ENCODE peak calls at places on chromosomes 5 and 9, in seven cellular contexts. V is AG10803, B is HFF-Myc, A is pancreas, F is brain microvascular endothelial cell, X is K562, E is fibroblast of lung. Q is an unnamed sample.

GRCh38 chr9:131337131-131337848 is 47.8 kb downstream of the PLPP7 start:
- DNase-seq in V (no peak), B (no peak), A (no peak), F (no peak), X (no peak), E (no peak), Q (no peak)

GRCh38 chr9:110156902-110157301 is 51.1 kb downstream of the C9orf152 start:
- DNase-seq in V (peak), B (peak), A (no peak), F (peak), X (no peak), E (peak), Q (peak)

GRCh38 chr9:90942555-90942954 is 140.9 kb downstream of the SYK start:
- DNase-seq in V (no peak), B (no peak), A (no peak), F (no peak), X (no peak), E (peak), Q (no peak)

GRCh38 chr5:115657883-115658233 is 32.0 kb upstream of the TMED7 start:
- DNase-seq in V (peak), B (no peak), A (no peak), F (peak), X (no peak), E (peak), Q (peak)

GRCh38 chr5:13939647-13940046 is 4.8 kb downstream of the DNAH5 start:
- DNase-seq in V (no peak), B (no peak), A (no peak), F (no peak), X (no peak), E (no peak), Q (no peak)

GRCh38 chr5:182126-182525 is 9.2 kb upstream of the LRRC14B start:
- DNase-seq in V (no peak), B (no peak), A (no peak), F (no peak), X (no peak), E (no peak), Q (no peak)

GRCh38 chr5:111848374-111848914 is 91.5 kb upstream of the NREP start:
- DNase-seq in V (peak), B (no peak), A (no peak), F (peak), X (no peak), E (peak), Q (no peak)

GRCh38 chr9:33781736-33782135 is 13.6 kb upstream of the PRSS3 start:
- DNase-seq in V (no peak), B (no peak), A (no peak), F (no peak), X (no peak), E (no peak), Q (no peak)

GRCh38 chr5:133664422-133664821 is 52.1 kb upstream of the FSTL4 start:
- DNase-seq in V (peak), B (no peak), A (no peak), F (peak), X (no peak), E (peak), Q (no peak)

GRCh38 chr9:27564685-27565084 is 8.6 kb downstream of the C9orf72 start:
- DNase-seq in V (no peak), B (no peak), A (no peak), F (no peak), X (no peak), E (no peak), Q (no peak)

GRCh38 chr5:388266-389196 is 54.4 kb upstream of the EXOC3 start:
- DNase-seq in V (no peak), B (no peak), A (no peak), F (no peak), X (no peak), E (no peak), Q (no peak)

GRCh38 chr9:16210440-16210839 is 657.6 kb downstream of the CCDC171 start:
- DNase-seq in V (no peak), B (no peak), A (no peak), F (no peak), X (no peak), E (no peak), Q (no peak)

GRCh38 chr5:112183103-112183634 is 235.9 kb downstream of the EPB41L4A start:
- DNase-seq in V (no peak), B (no peak), A (peak), F (peak), X (no peak), E (peak), Q (no peak)

GRCh38 chr9:120730661-120731514 is 16.6 kb upstream of the MEGF9 start:
- DNase-seq in V (peak), B (peak), A (no peak), F (peak), X (no peak), E (peak), Q (peak)

GRCh38 chr5:143824851-143825720 is 13.1 kb downstream of the HMHB1 start:
- DNase-seq in V (peak), B (peak), A (peak), F (peak), X (peak), E (peak), Q (no peak)

GRCh38 chr5:124661317-124662141 is 84.9 kb downstream of the ZNF608 start:
- DNase-seq in V (peak), B (no peak), A (peak), F (peak), X (peak), E (peak), Q (peak)

GRCh38 chr9:129656795-129657390 is 8.6 kb upstream of the PRRX2 start:
- DNase-seq in V (peak), B (no peak), A (no peak), F (peak), X (no peak), E (peak), Q (no peak)

GRCh38 chr9:89477811-89478583 is 19.9 kb downstream of the SEMA4D start:
- DNase-seq in V (no peak), B (peak), A (no peak), F (peak), X (no peak), E (peak), Q (no peak)

GRCh38 chr9:26955222-26955903 is 849 bp upstream of the IFT74 start:
- DNase-seq in V (peak), B (no peak), A (no peak), F (no peak), X (peak), E (no peak), Q (no peak)

GRCh38 chr5:131068893-131069643 is 96.0 kb downstream of the HINT1 start:
- DNase-seq in V (no peak), B (no peak), A (no peak), F (no peak), X (no peak), E (no peak), Q (no peak)

GRCh38 chr5:144585716-144586115 is 415.0 kb downstream of the KCTD16 start:
- DNase-seq in V (no peak), B (no peak), A (no peak), F (no peak), X (no peak), E (peak), Q (no peak)

GRCh38 chr9:112864413-112864812 is 26.3 kb downstream of the SLC46A2 start:
- DNase-seq in V (no peak), B (no peak), A (no peak), F (no peak), X (no peak), E (no peak), Q (no peak)

GRCh38 chr9:106718996-106719395 is 144.0 kb upstream of the ZNF462 start:
- DNase-seq in V (peak), B (no peak), A (no peak), F (peak), X (no peak), E (peak), Q (peak)

GRCh38 chr5:128844354-128844923 is 120.8 kb upstream of the SLC27A6 start:
- DNase-seq in V (no peak), B (no peak), A (no peak), F (no peak), X (no peak), E (peak), Q (no peak)

GRCh38 chr9:120308495-120308894 is 271.5 kb downstream of the CDK5RAP2 start:
- DNase-seq in V (no peak), B (no peak), A (no peak), F (no peak), X (no peak), E (no peak), Q (no peak)

GRCh38 chr5:1204693-1205242 is 3.4 kb downstream of the SLC6A19 start:
- DNase-seq in V (peak), B (no peak), A (peak), F (peak), X (peak), E (peak), Q (no peak)

GRCh38 chr5:113246371-113246870 is 188.4 kb downstream of the TSSK1B start:
- DNase-seq in V (peak), B (no peak), A (no peak), F (peak), X (no peak), E (peak), Q (no peak)

GRCh38 chr5:107869459-107870115 is 198.8 kb upstream of the EFNA5 start:
- DNase-seq in V (peak), B (peak), A (no peak), F (peak), X (no peak), E (peak), Q (peak)

GRCh38 chr5:643811-644271 is 31.7 kb downstream of the CEP72 start:
- DNase-seq in V (no peak), B (no peak), A (no peak), F (no peak), X (no peak), E (no peak), Q (no peak)

GRCh38 chr9:94805585-94805984 is 79.1 kb downstream of the AOPEP start:
- DNase-seq in V (peak), B (peak), A (no peak), F (peak), X (no peak), E (peak), Q (peak)

GRCh38 chr9:133347515-133347984 is 381 bp downstream of the MED22 start:
- DNase-seq in V (no peak), B (no peak), A (no peak), F (no peak), X (peak), E (peak), Q (no peak)

GRCh38 chr9:69985971-69986370 is 57.7 kb upstream of the MAMDC2 start:
- DNase-seq in V (no peak), B (no peak), A (no peak), F (no peak), X (no peak), E (no peak), Q (no peak)

GRCh38 chr5:4868140-4868735 is 271.9 kb upstream of the ADAMTS16 start:
- DNase-seq in V (peak), B (peak), A (peak), F (peak), X (peak), E (peak), Q (no peak)

GRCh38 chr5:180618830-180619562 is 27.7 kb upstream of the SCGB3A1 start:
- DNase-seq in V (peak), B (no peak), A (no peak), F (peak), X (no peak), E (peak), Q (no peak)
- TF ChIP-seq CTCF in V (no peak), B (peak), A (no peak), F (peak), X (no peak), E (no peak), Q (peak)

GRCh38 chr5:68181039-68181599 is 34.4 kb upstream of the PIK3R1 start:
- DNase-seq in V (no peak), B (no peak), A (no peak), F (no peak), X (no peak), E (no peak), Q (no peak)
- H3K4me3 ChIP-seq in V (no peak), B (no peak), A (no peak), F (no peak), X (no peak), E (no peak), Q (no peak)

DNA sequence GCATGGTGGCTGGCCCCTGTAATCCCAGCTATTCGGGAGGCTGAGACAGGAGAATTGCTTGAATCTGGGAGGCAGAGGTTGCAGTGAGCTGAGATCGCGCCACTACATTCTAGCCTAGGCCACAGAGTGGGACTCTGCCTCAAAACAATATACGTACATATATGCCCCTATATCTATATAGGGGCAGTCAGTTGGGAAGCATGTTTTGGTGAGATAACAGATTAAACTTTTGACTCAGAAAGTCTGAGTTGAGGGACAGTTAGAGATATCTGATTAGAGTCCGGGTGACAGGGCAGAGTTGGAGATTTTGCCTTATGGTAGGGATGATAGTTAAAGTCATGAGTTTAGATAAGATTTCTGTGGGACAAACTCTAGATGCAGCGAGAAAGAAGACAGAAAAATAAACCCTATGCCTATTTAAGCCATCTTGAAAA is 71.8 kb upstream of the ALDH1A1 start:
- DNase-seq in V (no peak), B (no peak), A (no peak), F (no peak), X (peak), E (no peak), Q (no peak)
- TF ChIP-seq CTCF in V (no peak), B (no peak), A (no peak), F (no peak), X (no peak), E (no peak), Q (no peak)

DNA sequence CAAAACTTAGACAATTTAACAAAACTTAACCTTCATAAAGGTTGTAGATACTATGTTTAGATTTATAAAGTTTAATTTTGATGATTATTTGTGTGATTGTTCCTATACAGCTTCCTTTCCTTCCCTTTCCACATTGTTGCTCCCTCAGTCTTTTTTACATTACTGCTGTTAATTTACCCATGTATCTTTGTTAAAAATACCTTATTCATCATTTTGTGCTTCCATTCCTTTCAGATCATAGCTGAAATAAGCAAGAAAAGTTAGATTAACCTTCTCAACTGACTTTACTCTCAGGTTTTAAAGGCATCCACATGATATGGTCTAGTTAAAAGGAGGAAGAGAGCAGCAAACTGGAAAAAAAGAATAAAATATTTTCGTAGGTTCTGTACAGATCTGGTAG is 2.0 kb downstream of the SMAD5 start:
- DNase-seq in V (no peak), B (no peak), A (no peak), F (no peak), X (no peak), E (no peak), Q (no peak)
- H3K4me3 ChIP-seq in V (peak), B (peak), A (no peak), F (no peak), X (no peak), E (peak), Q (peak)

GRCh38 chr5:171207256-171207866 is 101.7 kb upstream of the TLX3 start:
- DNase-seq in V (peak), B (peak), A (no peak), F (peak), X (peak), E (peak), Q (no peak)
- TF ChIP-seq CTCF in V (peak), B (peak), A (peak), F (peak), X (peak), E (peak), Q (peak)

GRCh38 chr5:52789378-52789777 is 1.7 kb downstream of the ITGA1 start:
- DNase-seq in V (no peak), B (no peak), A (no peak), F (no peak), X (no peak), E (no peak), Q (no peak)
- H3K4me3 ChIP-seq in V (peak), B (no peak), A (no peak), F (peak), X (no peak), E (peak), Q (peak)

DNA sequence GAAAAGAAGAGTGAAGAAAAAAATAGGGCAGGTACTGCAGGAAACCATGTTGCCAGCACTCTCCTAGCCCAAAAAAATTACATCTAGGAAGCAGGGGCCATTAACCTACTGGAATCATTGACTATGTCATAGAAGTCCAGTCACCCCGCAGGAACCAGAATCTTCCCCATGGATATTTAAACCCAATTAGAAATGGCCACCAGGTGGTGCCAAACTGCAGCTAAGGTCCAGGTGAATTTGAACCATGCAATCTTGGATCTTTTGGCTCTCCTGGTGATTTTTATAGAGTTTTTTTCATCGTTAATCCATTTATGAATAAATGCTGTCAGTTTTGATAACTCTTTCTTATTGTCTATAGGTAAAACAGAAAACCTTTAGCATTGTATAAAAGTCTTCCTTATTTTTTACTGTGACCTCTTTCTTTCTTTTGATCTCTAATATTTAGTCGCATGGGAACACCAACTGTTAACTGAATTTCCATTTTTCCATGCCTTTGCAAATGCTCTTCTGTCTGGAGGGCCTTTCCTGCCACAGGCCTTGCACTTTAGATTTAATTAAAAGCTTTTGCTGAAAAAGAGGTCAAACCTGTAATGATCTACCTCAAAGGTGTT is 147.5 kb upstream of the FGF10 start:
- DNase-seq in V (peak), B (no peak), A (peak), F (no peak), X (peak), E (no peak), Q (no peak)
- TF ChIP-seq CTCF in V (peak), B (peak), A (no peak), F (peak), X (peak), E (peak), Q (peak)

GRCh38 chr9:127566351-127567001 is 45.6 kb upstream of the STXBP1 start:
- DNase-seq in V (no peak), B (no peak), A (peak), F (no peak), X (no peak), E (no peak), Q (no peak)
- H3K4me3 ChIP-seq in V (peak), B (peak), A (no peak), F (peak), X (peak), E (peak), Q (peak)

DNA sequence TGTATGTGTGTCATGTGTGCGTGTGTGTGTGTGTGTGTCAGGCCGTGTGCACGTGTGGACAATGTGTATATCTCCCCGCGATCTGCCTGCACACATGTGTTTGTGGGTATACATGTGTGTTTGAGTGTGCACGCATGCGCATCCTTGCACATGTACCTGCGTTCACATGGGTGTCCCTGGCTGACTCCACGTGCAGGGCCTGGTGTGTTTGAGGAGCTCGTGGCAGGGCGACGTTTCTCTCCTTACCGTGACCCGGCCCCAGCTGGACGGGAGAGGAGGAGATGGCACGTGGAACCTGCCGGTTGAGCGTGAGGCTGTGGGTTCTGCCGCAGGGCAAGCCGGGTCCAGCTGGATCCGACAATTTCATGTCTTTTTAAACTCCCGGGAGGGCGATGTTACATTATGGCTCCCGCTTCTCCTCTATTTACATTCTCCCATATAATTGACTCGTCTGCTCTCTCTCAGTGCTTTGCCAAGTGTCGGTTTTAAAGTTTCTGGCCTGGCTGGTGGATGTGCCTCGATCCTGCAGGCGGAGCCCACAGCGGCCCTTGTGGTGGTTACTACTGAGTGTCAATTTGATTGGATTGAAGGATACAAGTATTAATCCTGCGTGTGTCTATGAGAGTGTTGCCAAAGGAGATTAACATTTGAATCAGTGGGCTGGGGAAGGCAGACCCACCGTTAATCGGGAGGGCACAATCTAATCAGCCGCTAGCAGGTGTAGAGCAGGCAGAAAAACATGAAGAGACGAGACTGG is 5.9 kb downstream of the COL5A1 start:
- DNase-seq in V (no peak), B (no peak), A (no peak), F (no peak), X (no peak), E (no peak), Q (no peak)
- TF ChIP-seq CTCF in V (peak), B (no peak), A (no peak), F (no peak), X (no peak), E (no peak), Q (no peak)

DNA sequence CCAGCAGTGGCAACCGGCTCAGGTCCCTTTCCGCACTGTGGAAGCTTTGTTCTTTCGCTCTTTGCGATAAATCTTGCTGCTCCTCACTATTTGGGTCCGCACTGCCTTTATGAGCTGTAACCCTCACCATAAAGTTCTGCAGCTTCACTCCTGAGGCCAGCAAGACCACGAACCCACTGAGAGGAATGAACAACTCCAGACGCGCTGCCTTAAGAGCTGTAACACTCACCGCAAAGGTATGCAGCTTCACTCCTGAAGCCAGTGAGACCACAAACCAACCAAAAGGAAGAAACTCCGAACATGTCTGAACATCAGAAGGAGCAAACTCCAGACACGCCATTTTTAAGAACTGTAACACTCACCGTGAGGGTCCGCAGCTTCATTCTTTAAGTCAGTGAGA is 103.5 kb downstream of the GLIS3 start:
- DNase-seq in V (no peak), B (no peak), A (no peak), F (peak), X (no peak), E (peak), Q (no peak)
- H3K4me3 ChIP-seq in V (no peak), B (no peak), A (no peak), F (no peak), X (no peak), E (no peak), Q (no peak)

Q was measured in AG04449.